ENCODE peak calls at places on chromosomes 1 and 21, in four cellular contexts. D is GM12878, A is HepG2, W is H1. Z is an unnamed sample.

GRCh38 chr1:80624682-80625081 is 1176.1 kb upstream of the ADGRL2 start:
- DNase-seq in W (no peak), D (no peak), A (no peak), Z (no peak)

GRCh38 chr1:184199036-184199796 is 147.7 kb downstream of the TSEN15 start:
- DNase-seq in D (no peak), A (no peak), W (no peak), Z (no peak)

GRCh38 chr1:222399197-222399596 is 148.7 kb downstream of the HHIPL2 start:
- DNase-seq in A (no peak), D (no peak), W (no peak), Z (no peak)

GRCh38 chr1:119475866-119476439 is 31.1 kb upstream of the HSD3B1 start:
- DNase-seq in W (peak), D (no peak), A (peak), Z (peak)

GRCh38 chr1:11730429-11730861 is 5.5 kb upstream of the AGTRAP start:
- DNase-seq in D (no peak), A (no peak), W (no peak), Z (no peak)

GRCh38 chr1:86150553-86151055 is 6.0 kb downstream of the COL24A1 start:
- DNase-seq in A (no peak), W (no peak), D (no peak), Z (no peak)

GRCh38 chr1:181163662-181164061 is 75.2 kb downstream of the IER5 start:
- DNase-seq in W (no peak), A (no peak), D (no peak), Z (no peak)

GRCh38 chr1:115705085-115706008 is 63.2 kb downstream of the CASQ2 start:
- DNase-seq in D (no peak), W (no peak), A (no peak), Z (no peak)

GRCh38 chr1:152622803-152623202 is at the start of gene LCE3A:
- DNase-seq in A (no peak), W (no peak), D (no peak), Z (no peak)

GRCh38 chr21:43874085-43874785 is 9.2 kb downstream of the AGPAT3 start:
- DNase-seq in D (no peak), W (no peak), A (no peak), Z (no peak)

GRCh38 chr1:15678578-15678977 is 5.5 kb upstream of the PLEKHM2 start:
- DNase-seq in D (peak), A (peak), W (peak), Z (no peak)

DNA sequence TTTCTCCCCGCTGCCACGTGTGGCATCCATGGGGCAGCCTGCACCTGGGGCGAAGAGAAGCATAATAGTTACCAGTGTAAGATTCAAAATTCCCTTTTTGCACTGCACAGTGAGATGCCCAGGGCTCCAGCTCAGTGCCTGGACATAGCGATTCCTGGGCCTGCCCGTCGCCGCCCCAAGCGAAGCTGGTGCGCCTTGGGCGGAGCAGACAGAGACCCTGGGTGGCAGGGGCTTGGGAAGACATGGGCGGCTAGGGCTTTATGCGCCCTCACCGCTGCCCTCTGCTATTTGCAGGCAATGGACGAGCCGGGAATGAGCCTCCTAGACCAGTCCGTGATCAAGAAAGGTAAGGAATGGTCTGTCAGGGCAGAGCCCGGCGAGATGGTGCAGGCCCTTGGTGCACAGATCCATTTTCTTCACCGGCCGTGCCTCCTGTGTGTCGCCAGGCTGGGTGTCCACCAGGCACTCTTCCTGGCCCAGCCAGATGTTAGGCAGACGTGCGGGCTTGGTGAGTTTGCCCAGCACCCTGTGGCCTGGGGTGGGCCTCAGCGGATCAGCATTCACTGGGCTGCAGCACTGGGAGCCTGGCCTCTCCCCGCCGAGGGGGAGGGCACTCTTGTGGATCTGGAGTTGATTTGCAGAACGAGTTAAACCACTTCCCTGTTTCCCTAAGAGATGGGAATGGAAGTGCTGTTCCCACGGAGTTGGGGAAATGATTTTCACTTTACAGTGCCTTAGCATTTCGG is 1.7 kb downstream of the TFAP2E start:
- DNase-seq in W (no peak), D (no peak), A (no peak), Z (peak)
- H2AFZ ChIP-seq in W (no peak), D (no peak), A (peak), Z (no peak)

DNA sequence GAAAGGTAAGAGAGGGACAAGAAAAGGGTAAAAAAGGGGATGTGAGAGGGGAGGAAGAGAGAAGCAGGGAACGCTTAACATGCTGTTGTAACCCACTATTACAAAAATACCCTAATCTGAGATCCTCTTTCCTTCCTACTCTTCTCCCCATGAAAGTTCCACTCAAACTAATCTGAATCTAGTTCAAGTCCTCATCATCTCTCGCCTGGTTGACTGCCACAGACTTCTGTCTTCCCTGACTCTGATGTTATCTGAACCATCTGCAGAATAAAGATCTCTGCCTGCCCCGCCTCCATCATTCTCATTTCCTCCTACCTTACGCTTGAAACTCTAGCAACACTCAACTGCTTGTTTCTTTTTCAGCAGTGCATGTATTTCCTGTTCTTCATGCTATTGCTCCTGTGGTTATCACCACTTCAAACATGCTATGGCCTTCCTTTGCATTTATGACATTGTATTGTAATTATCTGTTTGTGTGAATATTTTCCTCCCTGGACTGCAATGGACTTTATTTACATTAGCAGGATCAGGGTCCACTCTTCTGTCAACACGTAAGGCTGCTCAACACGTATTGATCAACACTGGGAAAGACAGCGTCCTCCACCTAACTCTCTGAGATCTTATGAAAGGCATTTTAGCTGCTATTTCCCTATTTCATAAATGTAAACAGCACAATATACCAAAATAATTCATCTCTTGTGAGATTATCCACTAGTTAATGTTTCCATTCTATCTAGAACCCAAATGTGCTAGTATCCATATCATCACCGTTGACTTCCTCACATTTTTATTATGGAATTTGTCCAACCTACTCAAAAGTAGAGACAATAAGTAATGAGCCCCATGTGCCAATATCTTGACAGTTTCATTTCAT is 215.5 kb upstream of the USP25 start:
- DNase-seq in D (peak), A (peak), W (no peak), Z (no peak)
- TF ChIP-seq TCF12 in D (peak), A (no peak), W (no peak), Z (no peak)

GRCh38 chr1:32137111-32137510 is 29.3 kb downstream of the KPNA6 start:
- DNase-seq in W (no peak), A (no peak), D (no peak), Z (no peak)
- TF ChIP-seq GABPA in W (no peak), A (no peak), D (no peak), Z (no peak)

GRCh38 chr1:76939107-76939816 is 72.0 kb downstream of the ST6GALNAC5 start:
- DNase-seq in W (no peak), A (no peak), D (no peak), Z (no peak)

GRCh38 chr1:76938304-76938703 is 71.0 kb downstream of the ST6GALNAC5 start:
- DNase-seq in D (no peak), W (no peak), A (no peak), Z (no peak)

GRCh38 chr1:76929136-76929535 is 61.9 kb downstream of the ST6GALNAC5 start:
- DNase-seq in D (no peak), W (no peak), A (no peak), Z (no peak)

GRCh38 chr1:76928511-76928910 is 61.2 kb downstream of the ST6GALNAC5 start:
- DNase-seq in A (no peak), W (no peak), D (no peak), Z (no peak)

DNA sequence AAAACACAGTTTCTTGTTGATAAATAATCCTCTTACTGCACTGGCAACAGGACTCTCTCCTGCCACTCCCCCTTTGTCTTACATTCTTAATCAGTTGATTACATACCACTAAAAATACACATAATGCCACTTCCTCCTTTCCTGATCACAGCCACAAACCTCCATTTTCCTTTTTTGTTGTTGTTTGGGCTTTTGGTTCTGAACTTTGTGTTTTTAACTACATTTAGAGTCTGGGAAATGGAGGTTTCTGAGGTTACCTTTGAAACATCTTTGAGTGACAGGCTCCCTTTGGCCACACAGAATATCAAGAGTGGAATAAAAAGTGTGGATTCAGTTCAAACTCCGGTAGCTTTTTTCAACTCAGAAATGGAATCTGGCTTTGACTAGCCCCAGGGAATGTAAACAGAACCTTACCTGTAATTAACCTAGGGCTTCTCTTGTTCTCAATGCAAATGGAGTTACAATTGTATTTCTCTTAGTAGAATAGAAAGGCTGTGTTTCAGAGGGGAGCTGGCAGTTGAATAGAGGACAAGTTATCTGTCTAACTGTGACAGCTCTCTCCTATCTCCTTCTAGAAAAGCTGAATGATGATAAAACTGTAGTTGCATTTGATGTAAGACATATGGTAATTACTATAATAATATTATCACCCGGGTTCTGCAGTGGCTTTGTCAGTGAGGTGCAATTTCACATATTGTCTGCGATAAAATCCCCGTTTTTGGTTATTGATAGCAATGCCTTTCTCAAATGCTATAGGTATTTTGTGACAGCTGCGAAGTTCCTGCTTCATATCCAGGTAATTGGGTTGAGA is 66.8 kb downstream of the ST6GALNAC5 start:
- DNase-seq in A (no peak), W (no peak), D (no peak), Z (peak)
- H2AFZ ChIP-seq in A (no peak), W (no peak), D (no peak), Z (peak)

Z was measured in SK-N-SH.